ENCODE peak calls at places on chromosomes 1 and 21, in ten cellular contexts. U is fibroblast of lung, M is aorta, I is PC-9, X is dorsolateral prefrontal cortex, D is IMR-90, T is cardiac fibroblast, L is stomach, Y is sigmoid colon, P is esophagus squamous epithelium. C is an unnamed sample.

GRCh38 chr1:55702064-55702463 is 486.9 kb upstream of the USP24 start:
- DNase-seq in X (no peak), Y (no peak), T (peak), U (no peak), M (no peak), D (no peak), I (no peak), P (no peak), L (no peak), C (no peak)

GRCh38 chr21:38520511-38520910 is 22.2 kb upstream of the ERG start:
- DNase-seq in P (no peak), U (no peak), T (no peak), L (no peak), I (no peak), D (no peak), M (no peak), X (no peak), Y (no peak), C (no peak)

GRCh38 chr1:205275133-205275532 is 46.4 kb downstream of the NUAK2 start:
- DNase-seq in X (no peak), D (no peak), Y (no peak), U (no peak), L (peak), P (no peak), I (no peak), M (no peak), T (no peak), C (no peak)

GRCh38 chr1:205374205-205375078 is 17.7 kb upstream of the KLHDC8A start:
- DNase-seq in T (peak), M (no peak), X (no peak), Y (no peak), U (peak), P (no peak), D (peak), L (no peak), I (peak), C (no peak)

GRCh38 chr1:50970508-50970885 is 452 bp downstream of the CDKN2C start:
- DNase-seq in M (no peak), P (no peak), L (no peak), X (no peak), T (no peak), I (no peak), U (no peak), Y (no peak), D (no peak), C (no peak)

GRCh38 chr1:14259191-14259757 is 339.2 kb upstream of the KAZN start:
- DNase-seq in T (no peak), D (no peak), P (peak), I (no peak), Y (peak), L (peak), X (peak), M (peak), U (no peak), C (no peak)

GRCh38 chr1:245458234-245458633 is 303.4 kb downstream of the KIF26B start:
- DNase-seq in X (no peak), L (no peak), M (no peak), P (no peak), I (no peak), T (no peak), Y (no peak), D (no peak), U (no peak), C (no peak)

GRCh38 chr1:27445177-27445936 is 44.6 kb downstream of the WASF2 start:
- DNase-seq in M (no peak), D (no peak), X (no peak), P (no peak), U (no peak), Y (no peak), I (no peak), L (no peak), T (peak), C (no peak)

GRCh38 chr1:8167936-8168335 is 141.8 kb upstream of the ERRFI1 start:
- DNase-seq in I (no peak), X (no peak), D (no peak), T (no peak), L (no peak), Y (peak), U (no peak), M (no peak), P (no peak), C (no peak)

GRCh38 chr21:42654179-42654912 is 925 bp downstream of the PDE9A start:
- DNase-seq in Y (no peak), D (no peak), L (no peak), P (no peak), U (no peak), X (no peak), M (peak), I (peak), T (no peak), C (peak)

GRCh38 chr1:241396747-241397691 is 40.0 kb upstream of the RGS7 start:
- DNase-seq in L (no peak), X (no peak), Y (no peak), U (no peak), I (no peak), T (no peak), P (no peak), M (no peak), D (peak), C (no peak)

GRCh38 chr1:85200367-85200869 is 398 bp downstream of the SYDE2 start:
- DNase-seq in Y (peak), U (peak), X (peak), L (peak), M (peak), T (peak), P (no peak), I (no peak), D (no peak), C (no peak)

GRCh38 chr1:2300851-2301606 is 72.9 kb downstream of the SKI start:
- DNase-seq in I (no peak), T (peak), M (peak), U (peak), D (peak), L (peak), Y (peak), P (peak), X (no peak), C (no peak)

DNA sequence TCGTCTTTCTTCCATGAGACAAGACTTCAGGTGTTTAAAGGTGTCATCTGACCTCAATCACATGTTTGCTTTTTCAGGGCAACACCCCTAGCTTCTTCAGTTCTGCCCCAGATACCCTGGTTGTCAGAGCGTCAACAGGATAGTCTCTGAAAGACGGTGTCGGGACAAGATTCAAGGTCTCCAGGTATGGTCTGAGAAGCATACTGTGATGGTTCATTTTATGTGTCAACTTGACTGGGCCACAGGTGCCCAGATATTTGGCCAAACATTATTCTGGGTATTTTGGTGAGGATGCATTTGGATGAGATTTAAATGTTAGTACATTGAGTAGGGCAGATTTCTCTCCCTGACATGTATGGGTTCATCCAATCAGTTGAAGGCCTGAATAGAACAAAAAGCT is 148.3 kb downstream of the TGFBR3 start:
- DNase-seq in X (no peak), Y (no peak), P (no peak), L (no peak), I (no peak), M (no peak), U (no peak), T (no peak), D (no peak), C (no peak)
- H3K4me3 ChIP-seq in X (no peak), Y (no peak), P (no peak), L (no peak), I (peak), M (no peak), U (no peak), T (no peak), D (no peak), C (no peak)

GRCh38 chr1:156703336-156703735 is 2.0 kb downstream of the CRABP2 start:
- DNase-seq in U (no peak), Y (no peak), T (no peak), X (no peak), P (no peak), M (no peak), I (no peak), D (no peak), L (no peak), C (no peak)
- H3K4me3 ChIP-seq in U (peak), Y (no peak), T (no peak), X (no peak), P (peak), M (no peak), I (peak), D (no peak), L (no peak), C (no peak)

GRCh38 chr1:24322636-24323177 is 3.5 kb downstream of the GRHL3 start:
- DNase-seq in I (no peak), T (no peak), L (no peak), U (peak), P (no peak), X (no peak), M (no peak), D (no peak), Y (no peak), C (no peak)

GRCh38 chr1:24318988-24319863 is at the start of gene GRHL3:
- DNase-seq in Y (no peak), L (peak), M (no peak), U (peak), X (no peak), D (no peak), P (no peak), T (no peak), I (peak), C (peak)

GRCh38 chr1:24321712-24322635 is 2.8 kb downstream of the GRHL3 start:
- DNase-seq in I (peak), D (peak), L (peak), P (no peak), Y (peak), U (peak), T (peak), X (no peak), M (peak), C (peak)

GRCh38 chr1:24319962-24320361 is 805 bp downstream of the GRHL3 start:
- DNase-seq in I (no peak), D (no peak), Y (no peak), X (no peak), U (no peak), M (no peak), T (no peak), P (no peak), L (no peak), C (no peak)

DNA sequence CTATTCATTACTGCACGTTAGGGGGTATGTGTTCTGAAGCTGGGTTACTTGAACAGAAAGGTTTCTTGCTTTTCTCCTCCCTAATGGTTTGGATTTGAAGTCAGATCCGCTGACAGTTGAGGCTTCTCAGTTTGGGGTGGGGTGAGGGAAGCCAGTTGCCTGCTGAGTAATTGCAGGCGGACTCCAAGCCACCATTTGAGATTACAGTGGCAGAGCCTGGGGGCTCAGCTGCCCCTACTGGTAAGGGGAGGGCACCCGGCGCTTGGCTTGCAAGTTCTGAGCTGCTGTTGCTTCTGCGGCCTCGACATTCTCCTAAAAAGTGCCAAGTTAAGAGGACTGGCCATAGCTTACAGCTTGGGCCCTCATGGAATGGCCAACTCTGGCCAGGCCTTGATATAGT is 2.0 kb downstream of the GRHL3 start:
- DNase-seq in M (no peak), P (no peak), X (no peak), L (no peak), I (no peak), T (no peak), Y (no peak), D (no peak), U (no peak), C (no peak)
- H3K4me3 ChIP-seq in M (no peak), P (peak), X (no peak), L (peak), I (peak), T (no peak), Y (peak), D (no peak), U (no peak), C (peak)

GRCh38 chr21:44875341-44875740 is 1.9 kb upstream of the PTTG1IP start:
- DNase-seq in X (no peak), P (no peak), L (no peak), M (peak), I (no peak), T (peak), D (peak), Y (no peak), U (peak), C (no peak)
- H3K4me3 ChIP-seq in X (peak), P (peak), L (peak), M (peak), I (peak), T (no peak), D (no peak), Y (peak), U (no peak), C (peak)

GRCh38 chr21:45544449-45545235 is 2.4 kb upstream of the SLC19A1 start:
- DNase-seq in M (no peak), D (no peak), L (peak), Y (peak), I (no peak), U (no peak), P (no peak), T (no peak), X (no peak), C (no peak)

GRCh38 chr21:45543371-45543709 is 1.1 kb upstream of the SLC19A1 start:
- DNase-seq in P (no peak), D (no peak), U (no peak), T (no peak), L (peak), X (no peak), I (no peak), M (peak), Y (peak), C (no peak)

GRCh38 chr21:45542667-45543370 is 579 bp upstream of the SLC19A1 start:
- DNase-seq in M (peak), X (no peak), P (no peak), L (peak), U (no peak), I (no peak), Y (peak), D (no peak), T (no peak), C (peak)

GRCh38 chr21:45545236-45545570 is 3.0 kb upstream of the SLC19A1 start:
- DNase-seq in P (no peak), M (no peak), I (no peak), X (no peak), L (no peak), T (no peak), U (no peak), D (no peak), Y (no peak), C (no peak)

DNA sequence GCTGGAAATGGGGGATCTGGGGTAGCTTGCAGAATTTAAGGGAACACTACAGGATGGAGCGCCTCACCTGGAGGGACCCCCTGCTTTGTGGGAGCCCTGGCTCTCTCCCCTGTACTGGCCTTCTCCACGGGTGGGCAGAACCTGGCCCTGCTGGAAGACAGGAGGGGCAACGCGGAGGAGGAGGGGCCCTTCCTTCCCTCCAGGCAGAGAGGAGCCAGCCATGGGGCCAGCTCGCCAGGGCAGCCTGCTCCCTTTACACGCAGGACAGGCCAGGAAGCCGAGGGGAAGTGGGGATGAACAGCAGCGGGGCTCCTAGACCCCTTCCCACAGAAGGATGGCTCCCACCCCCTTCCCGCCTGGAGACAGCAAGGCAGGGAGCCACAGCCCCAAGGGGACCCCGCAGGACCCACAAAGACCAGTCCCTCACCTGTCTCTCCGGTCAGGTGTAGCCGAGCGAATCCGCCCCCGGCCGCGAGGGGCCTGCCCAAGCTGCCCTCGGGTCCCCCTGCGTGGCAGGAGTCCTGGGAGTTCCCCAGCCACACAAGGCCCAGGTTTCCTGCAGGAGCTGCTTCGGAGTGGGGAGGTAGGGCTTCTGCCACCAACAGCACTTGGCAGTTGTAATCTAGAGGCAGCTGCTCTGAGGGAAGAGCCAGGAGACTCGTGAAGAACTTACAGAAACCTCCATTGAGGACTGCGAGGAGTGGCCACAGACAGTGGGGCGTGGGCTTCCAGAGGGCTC is 1.6 kb upstream of the SLC19A1 start:
- DNase-seq in T (no peak), M (no peak), U (no peak), Y (peak), P (no peak), L (peak), D (no peak), I (no peak), X (no peak), C (no peak)
- H3K4me3 ChIP-seq in T (no peak), M (no peak), U (no peak), Y (no peak), P (no peak), L (no peak), D (no peak), I (no peak), X (no peak), C (no peak)

GRCh38 chr1:17118706-17119075 is 560 bp downstream of the PADI2 start:
- DNase-seq in X (no peak), L (no peak), P (no peak), T (no peak), Y (no peak), D (no peak), U (no peak), I (no peak), M (no peak), C (no peak)
- H3K4me3 ChIP-seq in X (peak), L (peak), P (peak), T (no peak), Y (no peak), D (no peak), U (no peak), I (peak), M (no peak), C (peak)

GRCh38 chr1:92691937-92692336 is 93.0 kb downstream of the EVI5 start:
- DNase-seq in P (no peak), L (no peak), Y (no peak), X (no peak), T (no peak), U (no peak), M (no peak), I (no peak), D (no peak), C (no peak)

GRCh38 chr1:92695104-92695503 is 89.8 kb downstream of the EVI5 start:
- DNase-seq in M (no peak), U (peak), X (no peak), T (no peak), Y (no peak), D (peak), I (no peak), P (no peak), L (no peak), C (no peak)

GRCh38 chr1:92690212-92690906 is 94.5 kb downstream of the EVI5 start:
- DNase-seq in P (no peak), X (no peak), D (no peak), Y (no peak), I (no peak), M (no peak), T (no peak), L (no peak), U (no peak), C (no peak)
- H3K4me3 ChIP-seq in P (no peak), X (no peak), D (no peak), Y (no peak), I (no peak), M (no peak), T (no peak), L (no peak), U (no peak), C (no peak)

GRCh38 chr1:32925360-32926142 is 24.4 kb upstream of the TMEM54 start:
- DNase-seq in U (peak), D (no peak), M (no peak), I (no peak), X (no peak), P (no peak), Y (no peak), L (no peak), T (no peak), C (no peak)
- H3K4me3 ChIP-seq in U (no peak), D (no peak), M (no peak), I (no peak), X (no peak), P (no peak), Y (peak), L (no peak), T (no peak), C (no peak)

GRCh38 chr1:5863238-5863637 is 129.0 kb downstream of the NPHP4 start:
- DNase-seq in P (no peak), M (no peak), X (no peak), D (no peak), T (no peak), U (no peak), Y (no peak), I (no peak), L (no peak), C (no peak)
- H3K4me3 ChIP-seq in P (no peak), M (no peak), X (no peak), D (no peak), T (no peak), U (no peak), Y (no peak), I (no peak), L (no peak), C (no peak)

DNA sequence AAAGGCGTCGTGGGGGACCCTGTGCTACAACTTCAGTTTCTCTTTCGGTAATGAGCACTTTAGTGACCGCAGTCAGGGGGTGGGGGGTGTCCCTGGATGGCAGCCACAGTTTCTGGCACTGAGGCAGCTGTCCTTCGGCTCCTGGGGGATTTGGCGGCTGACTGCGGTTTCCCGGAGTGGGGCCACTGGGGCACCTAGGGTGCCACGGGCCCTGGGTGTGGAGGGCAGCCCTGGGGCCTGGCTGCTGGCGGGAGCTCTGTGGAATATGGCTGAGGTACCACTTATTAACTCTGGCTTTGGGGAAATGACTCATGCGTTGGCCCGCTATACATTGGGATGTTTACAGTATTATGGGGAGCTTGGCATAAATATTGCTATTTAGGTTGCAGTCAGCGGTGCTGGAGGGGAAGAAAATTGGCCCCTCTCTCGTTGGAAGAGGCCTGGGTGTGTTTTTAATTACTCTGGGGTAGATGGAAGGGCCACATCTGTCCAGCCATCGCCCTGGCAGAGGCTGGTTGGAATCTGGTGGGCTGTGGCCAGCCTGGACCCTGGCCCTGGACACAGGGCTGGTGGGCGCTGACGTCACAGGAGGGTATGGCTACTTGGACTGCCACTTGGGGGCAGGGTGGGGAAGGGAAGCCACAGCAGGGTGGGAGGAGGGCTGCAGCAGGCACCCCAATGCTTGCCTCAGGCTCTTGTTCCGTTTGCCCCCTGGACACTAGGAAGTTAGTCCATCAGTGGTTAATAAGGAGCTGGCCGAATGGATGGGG is 2.0 kb downstream of the EPHB2 start:
- DNase-seq in I (no peak), Y (no peak), P (no peak), T (peak), X (no peak), M (no peak), L (no peak), D (peak), U (peak), C (no peak)
- H3K4me3 ChIP-seq in I (no peak), Y (peak), P (no peak), T (peak), X (no peak), M (no peak), L (no peak), D (peak), U (peak), C (peak)